ENCODE peak calls at places on chromosome 18, in four cellular contexts. A, Z, N and Q are unnamed samples. For H3K27me3, the result is how much of the 10 kb centered on the place peaks cover.

GRCh38 chr18:396251-396555 is 104.3 kb downstream of the COLEC12 start:
- DNase-seq in A (no peak), Z (no peak), N (no peak), Q (no peak)

GRCh38 chr18:78601923-78602322 is 377.7 kb upstream of the SALL3 start:
- DNase-seq in A (no peak), Z (no peak), N (no peak), Q (no peak)

GRCh38 chr18:8426401-8426800 is 182.8 kb upstream of the RAB12 start:
- DNase-seq in A (no peak), Z (no peak), N (no peak), Q (no peak)

GRCh38 chr18:22983175-22983574 is 50.0 kb downstream of the RBBP8 start:
- DNase-seq in A (no peak), Z (no peak), N (no peak), Q (no peak)

GRCh38 chr18:68034293-68034692 is 517.8 kb upstream of the DSEL start:
- DNase-seq in A (no peak), Z (no peak), N (peak), Q (no peak)

GRCh38 chr18:45589559-45590041 is 25.7 kb upstream of the SLC14A2 start:
- DNase-seq in A (peak), Z (peak), N (peak), Q (no peak)

GRCh38 chr18:6629635-6630140 is 99.8 kb upstream of the ARHGAP28 start:
- DNase-seq in A (no peak), Z (no peak), N (no peak), Q (no peak)

GRCh38 chr18:62165583-62165982 is 21.3 kb downstream of the PIGN start:
- DNase-seq in A (no peak), Z (no peak), N (no peak), Q (no peak)

DNA sequence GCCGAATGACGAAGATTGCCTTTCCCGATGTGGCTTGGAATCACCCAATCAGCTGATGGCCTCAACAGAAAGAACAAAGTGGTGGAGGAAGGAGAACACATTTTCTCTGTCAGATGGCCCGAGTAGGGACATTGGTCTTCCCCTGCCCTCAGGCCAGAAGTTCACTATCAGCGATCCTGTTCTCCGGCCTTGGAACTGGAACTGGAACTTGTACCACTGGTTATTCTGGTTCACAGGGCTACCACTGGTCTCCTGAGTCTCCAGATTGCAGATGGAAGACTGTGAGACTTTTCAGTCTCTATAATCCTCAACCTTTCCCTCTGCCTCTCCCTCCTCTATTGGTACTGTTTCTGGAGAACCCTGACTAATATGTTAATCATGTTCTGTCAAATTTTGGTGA is 180.4 kb downstream of the ANKRD30B start:
- DNase-seq in A (no peak), Z (no peak), N (no peak), Q (no peak)
- H3K27me3 ChIP-seq in A (under half), Z (under half), N (under half), Q (under half)

DNA sequence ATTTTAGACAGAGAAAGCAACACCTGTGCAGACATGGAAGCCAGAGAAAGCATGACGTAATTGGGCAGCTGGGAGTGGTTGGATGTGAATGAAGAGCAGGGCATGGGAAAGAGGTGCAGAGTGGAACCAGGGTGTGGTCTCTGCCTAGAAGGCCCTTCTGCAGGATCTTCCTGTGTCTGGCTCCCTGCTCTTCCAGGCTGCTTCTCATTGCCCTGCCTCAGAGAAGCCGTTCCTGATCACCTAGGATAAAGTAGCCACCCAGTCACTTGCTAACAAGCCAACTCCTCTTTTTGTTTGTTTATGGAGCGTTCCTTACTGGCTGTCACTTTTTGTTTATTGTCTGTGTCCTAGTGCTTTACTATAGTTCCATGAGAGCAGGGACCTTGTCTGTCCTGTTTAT is 28.5 kb downstream of the GALNT1 start:
- DNase-seq in A (no peak), Z (no peak), N (no peak), Q (no peak)
- H3K27me3 ChIP-seq in A (under half), Z (under half), N (under half), Q (under half)

GRCh38 chr18:47247036-47247832 is 4.2 kb downstream of the SKOR2 start:
- DNase-seq in A (no peak), Z (no peak), N (no peak), Q (no peak)

GRCh38 chr18:47246027-47246971 is 5.2 kb downstream of the SKOR2 start:
- DNase-seq in A (no peak), Z (no peak), N (no peak), Q (no peak)

GRCh38 chr18:47248610-47249343 is 2.7 kb downstream of the SKOR2 start:
- DNase-seq in A (no peak), Z (no peak), N (no peak), Q (no peak)

GRCh38 chr18:47249602-47250001 is 1.9 kb downstream of the SKOR2 start:
- DNase-seq in A (no peak), Z (no peak), N (no peak), Q (no peak)

DNA sequence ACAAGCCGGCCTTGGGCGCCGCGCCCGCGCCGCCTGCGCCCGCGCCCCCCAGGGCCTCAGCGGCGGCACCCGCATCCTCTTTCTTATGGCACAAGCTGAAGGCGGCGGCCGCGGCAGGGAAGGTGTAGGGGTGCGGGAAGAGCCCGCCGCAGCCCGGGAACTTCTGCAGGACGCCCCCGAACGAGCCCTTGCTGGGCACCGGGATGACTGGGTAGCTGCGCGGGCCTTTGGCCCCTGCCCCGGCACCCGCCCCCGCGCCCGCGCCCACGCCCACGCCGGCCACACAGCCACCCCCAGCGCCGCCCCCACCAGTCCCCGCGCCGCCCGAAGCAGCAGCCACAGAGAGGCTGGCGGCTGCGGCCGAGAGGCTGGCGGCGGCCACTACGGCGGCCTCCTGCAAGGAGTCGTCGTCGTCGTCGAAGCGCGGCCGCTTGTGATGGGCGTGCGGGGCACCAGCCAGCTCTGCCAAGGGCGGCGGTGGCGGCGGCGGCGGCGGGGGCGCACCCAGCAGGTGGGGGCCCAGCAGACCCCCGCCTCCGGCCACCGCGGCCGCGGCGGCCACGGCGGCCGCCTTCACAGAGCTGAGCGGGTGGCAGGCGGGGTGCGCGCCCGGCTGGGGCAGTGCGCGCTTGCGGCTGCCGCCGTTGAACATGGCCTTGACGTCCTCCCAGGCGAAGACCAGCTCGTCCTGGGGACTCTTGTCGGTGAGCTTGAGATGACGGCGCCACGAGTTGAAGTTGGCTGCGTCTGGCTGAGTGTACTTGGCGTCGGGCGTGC is 3.4 kb downstream of the SKOR2 start:
- DNase-seq in A (no peak), Z (no peak), N (no peak), Q (no peak)
- H3K27me3 ChIP-seq in A (half or more), Z (half or more), N (under half), Q (half or more)

GRCh38 chr18:39737869-39738268 is 2172.3 kb upstream of the CELF4 start:
- DNase-seq in A (no peak), Z (no peak), N (no peak), Q (no peak)
- H3K27me3 ChIP-seq in A (under half), Z (under half), N (under half), Q (under half)